ENCODE peak calls at places on chromosomes 3 and 15, in five cellular contexts. One of them, this sample, is unnamed.

GRCh38 chr3:100650651-100651611 is 41.5 kb downstream of the ADGRG7 start:
- DNase-seq in fibroblast of mammary gland: peak
- DNase-seq in fibroblast of pulmonary artery: peak
- DNase-seq in WERI-Rb-1: no peak
- DNase-seq in GM23338: no peak
- DNase-seq in this sample: peak

GRCh38 chr15:84629033-84629432 is 25.1 kb downstream of the WDR73 start:
- DNase-seq in fibroblast of mammary gland: no peak
- DNase-seq in fibroblast of pulmonary artery: no peak
- DNase-seq in WERI-Rb-1: no peak
- DNase-seq in GM23338: no peak
- DNase-seq in this sample: no peak

GRCh38 chr3:106262976-106263375 is 394.2 kb upstream of the CBLB start:
- DNase-seq in fibroblast of mammary gland: no peak
- DNase-seq in fibroblast of pulmonary artery: peak
- DNase-seq in WERI-Rb-1: no peak
- DNase-seq in GM23338: no peak
- DNase-seq in this sample: no peak

GRCh38 chr15:76169013-76169412 is 109.2 kb downstream of the TMEM266 start:
- DNase-seq in fibroblast of mammary gland: peak
- DNase-seq in fibroblast of pulmonary artery: no peak
- DNase-seq in WERI-Rb-1: peak
- DNase-seq in GM23338: peak
- DNase-seq in this sample: peak

GRCh38 chr3:122078235-122078935 is 23.2 kb downstream of the CD86 start:
- DNase-seq in fibroblast of mammary gland: no peak
- DNase-seq in fibroblast of pulmonary artery: no peak
- DNase-seq in WERI-Rb-1: no peak
- DNase-seq in GM23338: no peak
- DNase-seq in this sample: no peak

GRCh38 chr15:75202251-75203016 is 752 bp downstream of the C15orf39 start:
- DNase-seq in fibroblast of mammary gland: peak
- DNase-seq in fibroblast of pulmonary artery: peak
- DNase-seq in WERI-Rb-1: peak
- DNase-seq in GM23338: peak
- DNase-seq in this sample: no peak

GRCh38 chr3:189927975-189928895 is 192.5 kb downstream of the P3H2 start:
- DNase-seq in fibroblast of mammary gland: no peak
- DNase-seq in fibroblast of pulmonary artery: peak
- DNase-seq in WERI-Rb-1: no peak
- DNase-seq in GM23338: no peak
- DNase-seq in this sample: peak

GRCh38 chr3:141940204-141940776 is 63.8 kb downstream of the ATP1B3 start:
- DNase-seq in fibroblast of mammary gland: peak
- DNase-seq in fibroblast of pulmonary artery: peak
- DNase-seq in WERI-Rb-1: peak
- DNase-seq in GM23338: peak
- DNase-seq in this sample: peak

GRCh38 chr3:107816082-107816481 is 274.7 kb downstream of the CD47 start:
- DNase-seq in fibroblast of mammary gland: no peak
- DNase-seq in fibroblast of pulmonary artery: no peak
- DNase-seq in WERI-Rb-1: no peak
- DNase-seq in GM23338: no peak
- DNase-seq in this sample: no peak

GRCh38 chr3:69305011-69305410 is 80.9 kb downstream of the FRMD4B start:
- DNase-seq in fibroblast of mammary gland: peak
- DNase-seq in fibroblast of pulmonary artery: no peak
- DNase-seq in WERI-Rb-1: no peak
- DNase-seq in GM23338: no peak
- DNase-seq in this sample: peak

GRCh38 chr3:136249091-136249490 is 1.0 kb upstream of the PCCB start:
- DNase-seq in fibroblast of mammary gland: no peak
- DNase-seq in fibroblast of pulmonary artery: no peak
- DNase-seq in WERI-Rb-1: no peak
- DNase-seq in GM23338: no peak
- DNase-seq in this sample: no peak

GRCh38 chr15:70585707-70586034 is 177.7 kb downstream of the UACA start:
- DNase-seq in fibroblast of mammary gland: no peak
- DNase-seq in fibroblast of pulmonary artery: no peak
- DNase-seq in WERI-Rb-1: no peak
- DNase-seq in GM23338: no peak
- DNase-seq in this sample: no peak

GRCh38 chr3:151926956-151927355 is 53.5 kb downstream of the SUCNR1 start:
- DNase-seq in fibroblast of mammary gland: peak
- DNase-seq in fibroblast of pulmonary artery: no peak
- DNase-seq in WERI-Rb-1: no peak
- DNase-seq in GM23338: no peak
- DNase-seq in this sample: peak
- H3K4me3 ChIP-seq in fibroblast of mammary gland: peak
- H3K4me3 ChIP-seq in fibroblast of pulmonary artery: no peak
- H3K4me3 ChIP-seq in WERI-Rb-1: no peak
- H3K4me3 ChIP-seq in GM23338: no peak
- H3K4me3 ChIP-seq in this sample: no peak

DNA sequence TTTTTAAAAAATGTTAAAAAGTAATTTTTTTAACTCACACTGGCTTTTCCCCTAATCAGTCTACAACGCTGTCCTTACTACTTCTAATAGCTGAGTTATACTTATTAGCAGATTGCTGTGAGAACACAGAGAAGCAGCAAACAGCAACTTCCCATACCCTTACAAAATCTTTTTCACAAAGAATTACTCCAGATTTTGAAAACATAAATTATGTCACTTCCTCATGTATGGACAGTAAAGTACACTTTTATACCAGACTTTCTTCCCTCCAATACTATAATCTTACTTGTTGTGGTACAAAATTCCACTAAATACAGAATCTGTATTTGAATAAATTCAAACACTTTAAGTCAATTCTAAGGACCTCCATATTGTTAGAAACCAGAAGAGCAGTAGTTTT is 2.1 kb downstream of the PHC3 start:
- DNase-seq in fibroblast of mammary gland: no peak
- DNase-seq in fibroblast of pulmonary artery: no peak
- DNase-seq in WERI-Rb-1: no peak
- DNase-seq in GM23338: no peak
- DNase-seq in this sample: no peak
- H3K4me3 ChIP-seq in fibroblast of mammary gland: peak
- H3K4me3 ChIP-seq in fibroblast of pulmonary artery: peak
- H3K4me3 ChIP-seq in WERI-Rb-1: no peak
- H3K4me3 ChIP-seq in GM23338: peak
- H3K4me3 ChIP-seq in this sample: peak

GRCh38 chr15:67002379-67002778 is 63.0 kb upstream of the SMAD3 start:
- DNase-seq in fibroblast of mammary gland: no peak
- DNase-seq in fibroblast of pulmonary artery: no peak
- DNase-seq in WERI-Rb-1: no peak
- DNase-seq in GM23338: no peak
- DNase-seq in this sample: no peak
- H3K4me3 ChIP-seq in fibroblast of mammary gland: no peak
- H3K4me3 ChIP-seq in fibroblast of pulmonary artery: no peak
- H3K4me3 ChIP-seq in WERI-Rb-1: no peak
- H3K4me3 ChIP-seq in GM23338: no peak
- H3K4me3 ChIP-seq in this sample: no peak

DNA sequence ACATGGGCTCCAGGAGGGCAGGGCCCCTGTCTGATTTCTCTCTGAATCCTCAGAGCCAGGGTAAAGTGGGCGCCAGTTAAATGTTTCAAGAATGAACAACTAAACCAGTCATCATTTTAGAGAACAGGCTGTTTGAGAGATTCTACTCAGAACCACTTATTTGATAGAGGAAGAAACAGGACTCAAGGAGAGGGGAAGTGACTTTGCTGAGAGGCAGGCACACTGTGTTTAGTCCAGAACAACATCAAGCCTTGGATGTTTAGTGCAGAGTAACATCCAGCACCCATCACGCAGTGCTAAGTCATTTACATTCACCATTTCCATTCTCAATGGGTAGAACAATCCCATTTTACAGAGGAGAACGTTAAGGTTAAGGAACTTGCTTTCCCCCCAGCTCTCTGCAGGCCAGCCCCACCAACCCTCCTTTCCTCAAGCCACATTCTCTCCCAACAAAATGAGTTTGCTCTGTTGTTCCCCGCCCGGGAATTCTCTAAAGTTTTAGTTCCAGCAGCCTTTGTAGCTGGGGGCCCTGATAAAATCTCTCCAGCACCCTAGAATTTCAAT is 1.1 kb downstream of the NMNAT3 start:
- DNase-seq in fibroblast of mammary gland: no peak
- DNase-seq in fibroblast of pulmonary artery: no peak
- DNase-seq in WERI-Rb-1: no peak
- DNase-seq in GM23338: no peak
- DNase-seq in this sample: no peak
- H3K4me3 ChIP-seq in fibroblast of mammary gland: no peak
- H3K4me3 ChIP-seq in fibroblast of pulmonary artery: no peak
- H3K4me3 ChIP-seq in WERI-Rb-1: peak
- H3K4me3 ChIP-seq in GM23338: peak
- H3K4me3 ChIP-seq in this sample: no peak

DNA sequence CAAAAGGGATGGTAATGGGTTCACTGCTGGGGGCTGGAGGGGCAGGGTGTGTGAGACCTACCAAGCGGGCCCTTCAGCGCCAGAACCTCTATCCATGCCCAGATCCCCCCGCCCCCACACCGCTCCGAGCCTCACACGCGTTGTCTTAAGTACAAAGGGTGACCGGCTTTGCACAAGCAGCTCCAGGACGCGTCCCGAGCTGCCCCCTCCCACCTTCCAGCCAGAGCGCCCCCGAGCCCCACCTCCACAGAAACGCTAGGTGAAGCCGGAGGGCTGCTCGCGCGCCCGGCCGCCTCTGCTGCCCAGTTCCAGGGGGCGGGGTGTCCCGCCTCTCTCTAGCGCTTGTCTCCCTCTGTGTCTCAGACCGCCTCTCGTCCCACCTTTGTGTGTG is 1.2 kb downstream of the WNT7A start:
- DNase-seq in fibroblast of mammary gland: no peak
- DNase-seq in fibroblast of pulmonary artery: no peak
- DNase-seq in WERI-Rb-1: peak
- DNase-seq in GM23338: peak
- DNase-seq in this sample: no peak
- H3K4me3 ChIP-seq in fibroblast of mammary gland: no peak
- H3K4me3 ChIP-seq in fibroblast of pulmonary artery: no peak
- H3K4me3 ChIP-seq in WERI-Rb-1: peak
- H3K4me3 ChIP-seq in GM23338: peak
- H3K4me3 ChIP-seq in this sample: peak

DNA sequence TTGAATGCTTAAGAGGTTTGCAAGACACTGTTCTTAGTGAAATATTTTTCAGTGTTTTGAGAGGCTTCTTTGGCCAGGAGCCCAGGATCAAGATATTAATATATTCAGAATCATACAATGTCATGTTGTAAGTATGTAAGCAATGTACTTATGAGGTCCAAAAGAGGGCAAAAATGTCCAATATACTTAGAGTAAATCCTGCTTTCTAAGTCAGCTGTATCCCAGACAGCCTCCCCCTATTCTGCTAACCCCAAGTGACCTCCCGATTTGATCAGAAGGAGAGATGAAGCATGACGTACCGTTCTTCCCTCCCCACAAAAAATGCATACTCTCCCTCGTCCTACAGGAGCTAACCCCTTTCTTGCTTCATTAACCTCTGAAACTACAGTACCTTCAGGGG is 70.9 kb downstream of the CHAC1 start:
- DNase-seq in fibroblast of mammary gland: peak
- DNase-seq in fibroblast of pulmonary artery: peak
- DNase-seq in WERI-Rb-1: no peak
- DNase-seq in GM23338: no peak
- DNase-seq in this sample: no peak
- H3K4me3 ChIP-seq in fibroblast of mammary gland: no peak
- H3K4me3 ChIP-seq in fibroblast of pulmonary artery: no peak
- H3K4me3 ChIP-seq in WERI-Rb-1: no peak
- H3K4me3 ChIP-seq in GM23338: no peak
- H3K4me3 ChIP-seq in this sample: no peak

GRCh38 chr15:45225506-45226273 is 26.3 kb upstream of the SLC28A2 start:
- DNase-seq in fibroblast of mammary gland: no peak
- DNase-seq in fibroblast of pulmonary artery: no peak
- DNase-seq in WERI-Rb-1: peak
- DNase-seq in GM23338: peak
- DNase-seq in this sample: no peak
- H3K4me3 ChIP-seq in fibroblast of mammary gland: no peak
- H3K4me3 ChIP-seq in fibroblast of pulmonary artery: no peak
- H3K4me3 ChIP-seq in WERI-Rb-1: no peak
- H3K4me3 ChIP-seq in GM23338: no peak
- H3K4me3 ChIP-seq in this sample: no peak